ENCODE peak calls at places on chromosome 17, in six cellular contexts. R is H9; I is CD8-positive, alpha-beta T cell; X is IMR-90; Y is CD4-positive, alpha-beta T cell; L is breast epithelium. H is an unnamed sample.

GRCh38 chr17:1182831-1183578 is 3.2 kb upstream of the ABR start:
- DNase-seq in X (no peak), R (no peak), L (no peak), Y (no peak), I (no peak), H (no peak)

GRCh38 chr17:29561541-29562517 is 5.0 kb downstream of the ABHD15 start:
- DNase-seq in Y (no peak), R (peak), L (no peak), I (no peak), X (no peak), H (no peak)

GRCh38 chr17:14196337-14196997 is 40.2 kb downstream of the CDRT15 start:
- DNase-seq in R (no peak), X (no peak), I (no peak), L (no peak), Y (no peak), H (no peak)

GRCh38 chr17:73191443-73192218 is 1.2 kb upstream of the COG1 start:
- DNase-seq in I (peak), Y (peak), X (peak), L (no peak), R (peak), H (no peak)

GRCh38 chr17:7704601-7705268 is at the start of gene EFNB3:
- DNase-seq in R (peak), X (no peak), L (no peak), Y (no peak), I (no peak), H (no peak)

GRCh38 chr17:74520790-74521480 is 10.3 kb downstream of the CD300LB start:
- DNase-seq in I (no peak), L (peak), X (no peak), Y (no peak), R (no peak), H (peak)

GRCh38 chr17:34858941-34859562 is 102.2 kb downstream of the CCT6B start:
- DNase-seq in L (no peak), R (no peak), I (no peak), X (no peak), Y (no peak), H (no peak)

GRCh38 chr17:34502426-34502825 is 77.0 kb upstream of the TMEM132E start:
- DNase-seq in X (no peak), R (no peak), Y (no peak), L (no peak), I (no peak), H (no peak)

GRCh38 chr17:30433514-30433913 is 43.7 kb upstream of the GOSR1 start:
- DNase-seq in I (no peak), Y (no peak), R (no peak), X (peak), L (no peak), H (no peak)

GRCh38 chr17:72416054-72416691 is 295.4 kb downstream of the SOX9 start:
- DNase-seq in Y (no peak), X (no peak), I (no peak), L (no peak), R (no peak), H (no peak)

GRCh38 chr17:69067274-69068047 is 6.7 kb upstream of the ABCA9 start:
- DNase-seq in Y (no peak), R (peak), X (no peak), L (no peak), I (no peak), H (no peak)
- TF ChIP-seq CTCF in Y (no peak), R (peak), X (no peak), L (no peak), I (no peak), H (peak)

DNA sequence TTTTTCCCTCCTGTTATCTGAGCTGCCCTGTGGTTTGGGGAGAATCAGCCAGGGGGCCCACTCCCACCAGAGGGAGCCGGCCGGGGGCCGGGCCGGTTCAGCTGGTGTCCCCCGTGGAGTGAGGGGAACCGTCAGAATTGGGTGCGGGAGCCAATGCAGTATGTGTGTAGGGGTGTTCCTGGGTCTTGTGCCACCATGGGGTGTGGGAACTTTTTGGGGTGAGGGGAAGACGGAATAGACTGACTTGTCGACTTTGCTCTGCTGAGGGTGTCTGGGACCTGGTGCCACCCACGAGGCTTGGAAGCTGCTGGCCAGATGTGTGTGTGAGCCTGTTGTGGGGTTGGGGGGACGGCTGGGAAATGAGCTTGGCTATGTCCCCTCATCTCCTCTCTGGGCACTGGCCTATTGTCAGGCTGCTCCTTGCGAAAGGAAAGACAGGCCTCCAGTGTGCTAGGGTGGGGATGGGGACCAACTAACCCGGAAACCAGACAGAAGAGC is 9.9 kb downstream of the RARA start:
- DNase-seq in X (no peak), I (no peak), L (no peak), Y (no peak), R (no peak), H (no peak)
- TF ChIP-seq CTCF in X (peak), I (no peak), L (no peak), Y (no peak), R (no peak), H (peak)

GRCh38 chr17:61784510-61784909 is 78.8 kb downstream of the BRIP1 start:
- DNase-seq in Y (no peak), R (no peak), I (no peak), L (no peak), X (no peak), H (no peak)
- TF ChIP-seq CTCF in Y (no peak), R (no peak), I (no peak), L (no peak), X (no peak), H (no peak)

GRCh38 chr17:81487089-81487486 is 25.5 kb downstream of the ACTG1 start:
- DNase-seq in X (no peak), R (no peak), I (no peak), L (no peak), Y (no peak), H (no peak)

GRCh38 chr17:81489986-81490598 is 22.5 kb downstream of the ACTG1 start:
- DNase-seq in L (no peak), X (no peak), Y (no peak), R (no peak), I (no peak), H (no peak)

GRCh38 chr17:81489012-81489968 is 23.3 kb downstream of the ACTG1 start:
- DNase-seq in L (no peak), X (no peak), I (no peak), Y (no peak), R (peak), H (no peak)

GRCh38 chr17:81487487-81488275 is 24.9 kb downstream of the ACTG1 start:
- DNase-seq in I (peak), Y (peak), R (peak), L (no peak), X (peak), H (peak)

DNA sequence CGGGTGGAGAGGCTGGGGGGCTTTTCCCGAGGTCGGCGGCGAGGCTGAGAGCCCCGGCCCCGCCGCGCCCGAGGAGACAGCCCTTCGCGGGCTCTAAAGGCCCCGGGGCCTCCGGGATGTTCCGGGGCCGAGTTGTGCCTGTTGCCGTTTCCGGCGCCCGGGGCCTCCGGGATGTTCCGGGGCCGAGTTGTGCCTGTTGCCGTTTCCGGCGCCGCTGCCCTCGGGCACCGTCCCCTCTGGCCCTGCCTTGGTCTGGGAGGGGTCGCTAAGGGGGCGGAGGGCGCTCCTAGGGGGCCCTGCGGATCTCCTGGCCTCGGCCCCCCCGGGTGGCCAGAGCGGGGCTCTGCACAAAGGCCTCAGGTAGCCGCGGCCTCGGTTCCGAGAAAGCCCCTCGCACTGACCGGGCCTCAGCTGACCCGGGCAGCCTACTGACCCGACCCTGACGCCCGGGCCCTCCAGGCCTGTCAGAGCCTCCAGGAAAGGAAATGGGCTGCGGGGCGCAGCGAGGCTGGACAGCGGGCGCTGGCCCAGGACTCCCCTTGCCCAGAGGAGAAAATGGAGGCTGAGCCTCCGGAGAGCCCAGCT is 24.2 kb downstream of the ACTG1 start:
- DNase-seq in L (no peak), I (no peak), Y (no peak), X (no peak), R (no peak), H (no peak)
- TF ChIP-seq CTCF in L (no peak), I (no peak), Y (no peak), X (no peak), R (no peak), H (no peak)

GRCh38 chr17:17784599-17785264 is 52.1 kb downstream of the SREBF1 start:
- DNase-seq in Y (no peak), L (no peak), R (no peak), I (no peak), X (no peak), H (no peak)
- TF ChIP-seq CTCF in Y (no peak), L (no peak), R (peak), I (peak), X (peak), H (peak)

DNA sequence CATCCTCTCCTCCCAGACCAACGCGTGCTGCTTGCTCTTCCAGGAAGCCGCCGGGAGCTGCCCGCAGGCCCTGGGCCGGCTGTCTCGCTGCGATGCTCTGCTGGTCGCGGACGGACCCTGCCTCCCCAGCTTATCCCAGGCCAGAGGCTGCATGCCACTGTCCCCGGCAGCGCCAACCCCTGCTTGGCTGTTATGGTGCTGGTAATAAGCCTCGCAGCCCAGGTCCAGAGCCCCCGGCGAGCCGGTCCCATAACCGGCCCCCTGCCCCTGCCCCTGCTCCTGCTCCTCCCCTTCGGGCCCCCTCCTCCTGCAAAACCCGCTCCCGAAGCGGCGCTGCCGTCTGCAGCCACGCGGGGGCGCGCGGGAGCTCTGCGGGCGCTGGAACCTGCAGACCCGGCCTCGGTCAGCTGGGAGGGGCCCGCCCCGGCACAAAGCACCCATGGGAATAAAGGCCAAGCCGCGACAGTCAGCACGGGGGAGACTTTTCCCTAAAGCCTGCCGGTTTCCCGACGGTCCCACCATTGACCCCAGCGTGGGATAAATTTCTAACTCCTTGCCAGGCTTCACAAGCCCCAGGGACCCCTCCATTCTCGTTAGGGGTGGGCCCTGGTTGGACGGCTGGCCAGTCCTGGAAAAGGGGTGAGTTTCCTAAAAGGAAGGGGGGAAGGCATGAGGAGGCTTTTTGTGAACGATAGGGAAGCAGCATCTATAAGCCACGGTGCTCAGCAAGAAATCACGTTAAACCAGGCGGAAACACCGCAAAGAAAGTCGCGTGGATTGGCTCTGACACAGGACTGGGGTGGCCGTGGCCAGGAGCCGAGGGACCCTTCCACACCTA is 11.2 kb downstream of the ENPP7 start:
- DNase-seq in L (peak), X (peak), Y (peak), I (peak), R (peak), H (peak)
- TF ChIP-seq CTCF in L (peak), X (peak), Y (peak), I (peak), R (peak), H (peak)

DNA sequence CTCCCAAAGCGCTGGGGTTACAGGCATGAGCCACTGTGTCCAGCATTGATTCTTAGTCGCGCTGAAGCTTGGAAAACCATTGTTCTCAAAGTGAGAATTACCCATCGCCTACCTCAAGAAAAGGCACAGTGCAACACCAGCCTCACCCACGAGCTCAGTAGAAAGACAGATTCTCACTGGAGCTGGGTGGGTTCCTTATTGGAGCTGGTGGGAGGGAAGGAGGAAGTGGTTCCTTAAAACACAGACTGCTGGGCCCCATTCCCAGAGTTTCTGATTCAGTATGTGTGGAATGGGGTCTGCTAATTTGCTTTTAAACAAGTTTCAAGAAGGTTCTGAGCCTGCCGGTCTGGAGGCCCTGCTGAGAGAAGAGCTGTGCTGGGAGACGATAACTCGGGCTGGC is 264.7 kb downstream of the ENGASE start:
- DNase-seq in L (no peak), R (no peak), Y (no peak), X (no peak), I (no peak), H (no peak)
- TF ChIP-seq CTCF in L (no peak), R (no peak), Y (no peak), X (no peak), I (no peak), H (no peak)

GRCh38 chr17:59856859-59857794 is 35.6 kb downstream of the TUBD1 start:
- DNase-seq in X (no peak), L (no peak), Y (no peak), I (no peak), R (no peak), H (no peak)

GRCh38 chr17:59858167-59858790 is 34.5 kb downstream of the TUBD1 start:
- DNase-seq in I (no peak), R (no peak), L (no peak), Y (no peak), X (peak), H (no peak)

GRCh38 chr17:59863607-59864006 is 29.1 kb downstream of the TUBD1 start:
- DNase-seq in Y (no peak), I (no peak), X (no peak), L (no peak), R (no peak), H (no peak)

GRCh38 chr17:59859444-59860025 is 33.2 kb downstream of the TUBD1 start:
- DNase-seq in L (no peak), R (no peak), Y (no peak), X (peak), I (no peak), H (no peak)
- TF ChIP-seq CTCF in L (peak), R (no peak), Y (peak), X (peak), I (peak), H (peak)

DNA sequence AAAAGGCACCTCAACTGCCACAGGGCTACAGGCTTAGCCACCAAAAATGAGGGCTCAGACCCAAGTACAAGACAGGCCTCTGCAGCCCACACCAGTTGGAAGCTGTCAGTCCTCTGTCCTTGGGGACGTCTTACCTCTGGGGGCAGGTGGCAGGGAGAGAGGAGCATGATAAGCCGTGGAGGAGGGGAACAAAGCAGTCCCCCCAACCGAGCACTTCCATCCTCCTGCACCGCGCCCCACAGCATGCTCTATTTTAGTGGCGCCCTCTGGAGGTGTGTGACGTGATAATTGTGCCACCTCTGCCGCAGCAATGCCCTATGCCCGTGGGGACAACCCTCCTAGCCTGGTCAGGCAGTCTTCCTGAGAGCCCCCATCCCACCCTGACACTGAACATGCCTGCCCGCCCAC is 13.6 kb downstream of the G6PC3 start:
- DNase-seq in R (peak), I (no peak), Y (peak), X (no peak), L (no peak), H (no peak)
- TF ChIP-seq CTCF in R (peak), I (no peak), Y (no peak), X (no peak), L (no peak), H (peak)

GRCh38 chr17:58269557-58270291 is 11.0 kb downstream of the MPO start:
- DNase-seq in L (no peak), I (no peak), R (no peak), X (no peak), Y (no peak), H (peak)

GRCh38 chr17:58272367-58273280 is 8.1 kb downstream of the MPO start:
- DNase-seq in R (no peak), L (no peak), X (no peak), I (no peak), Y (no peak), H (no peak)

GRCh38 chr17:58268774-58269556 is 11.8 kb downstream of the MPO start:
- DNase-seq in I (no peak), X (no peak), Y (no peak), L (no peak), R (no peak), H (peak)

GRCh38 chr17:58271532-58271931 is 9.2 kb downstream of the MPO start:
- DNase-seq in L (no peak), R (no peak), X (no peak), Y (no peak), I (no peak), H (no peak)

GRCh38 chr17:58270476-58271290 is 10.1 kb downstream of the MPO start:
- DNase-seq in Y (no peak), X (no peak), R (peak), L (no peak), I (no peak), H (no peak)
- TF ChIP-seq CTCF in Y (no peak), X (no peak), R (peak), L (no peak), I (no peak), H (peak)

H was measured in type B pancreatic cell.